ENCODE peak calls at places on chromosomes 16 and 17, in six cellular contexts. E is HEK293T, C is DMS53, Y is RCC 7860, D is progenitor cell of endocrine pancreas, S is left ventricle myocardium superior. U is an unnamed sample.

GRCh38 chr17:45995617-45996270 is 3.3 kb upstream of the STH start:
- DNase-seq in D (no peak), E (no peak), S (no peak), C (no peak), Y (no peak), U (no peak)

GRCh38 chr17:45771473-45771959 is 12.6 kb upstream of the CRHR1 start:
- DNase-seq in E (no peak), D (no peak), S (no peak), C (no peak), Y (no peak), U (no peak)

GRCh38 chr17:64129765-64130558 is at the start of gene ERN1:
- DNase-seq in Y (peak; percentile 87), C (peak; percentile 93), D (peak; percentile 86), S (peak; percentile 96), E (peak; percentile 96), U (peak; percentile 91)

GRCh38 chr17:79033741-79034501 is 10.0 kb downstream of the C1QTNF1 start:
- DNase-seq in S (peak; percentile 85), Y (no peak), D (no peak), C (no peak), E (peak; percentile 5), U (no peak)

GRCh38 chr17:32936894-32937500 is 9.0 kb downstream of the TMEM98 start:
- DNase-seq in C (peak; percentile 70), Y (peak; percentile 27), D (peak; percentile 81), S (peak; percentile 77), E (peak; percentile 69), U (peak; percentile 88)

GRCh38 chr17:1179112-1179634 is 608 bp downstream of the ABR start:
- DNase-seq in E (no peak), Y (no peak), C (no peak), S (peak; percentile 44), D (no peak), U (no peak)

GRCh38 chr16:2092866-2093265 is 42.8 kb downstream of the PKD1 start:
- DNase-seq in D (no peak), Y (no peak), E (no peak), C (peak; percentile 34), S (no peak), U (no peak)

GRCh38 chr16:58692450-58692849 is 7.9 kb upstream of the SLC38A7 start:
- DNase-seq in E (no peak), S (no peak), Y (no peak), D (no peak), C (no peak), U (no peak)

GRCh38 chr17:69945698-69946185 is 129.3 kb upstream of the KCNJ16 start:
- DNase-seq in D (no peak), Y (no peak), E (no peak), C (no peak), S (no peak), U (no peak)

GRCh38 chr17:75695141-75695829 is 26.0 kb upstream of the ITGB4 start:
- DNase-seq in Y (no peak), C (no peak), E (no peak), D (no peak), S (no peak), U (no peak)

GRCh38 chr17:64055183-64056142 is 35.0 kb upstream of the ICAM2 start:
- DNase-seq in E (no peak), S (no peak), Y (no peak), D (no peak), C (no peak), U (no peak)

GRCh38 chr17:9004132-9004960 is 17.0 kb upstream of the NTN1 start:
- DNase-seq in E (no peak), Y (no peak), C (no peak), D (no peak), S (no peak), U (no peak)

GRCh38 chr17:41717408-41718286 is 5.5 kb downstream of the GAST start:
- DNase-seq in C (peak; percentile 54), D (no peak), Y (no peak), E (no peak), S (no peak), U (no peak)

GRCh38 chr16:51549836-51550235 is 398.8 kb upstream of the SALL1 start:
- DNase-seq in Y (no peak), S (no peak), D (no peak), C (no peak), E (no peak), U (no peak)

GRCh38 chr17:78597923-78598545 is 20.8 kb upstream of the DNAH17 start:
- DNase-seq in S (no peak), D (no peak), C (no peak), E (no peak), Y (peak; percentile 49), U (no peak)

GRCh38 chr16:48498761-48499600 is 111.0 kb downstream of the N4BP1 start:
- DNase-seq in C (peak; percentile 57), D (no peak), Y (no peak), S (no peak), E (no peak), U (no peak)

GRCh38 chr17:29235904-29236303 is 10.8 kb upstream of the CRYBA1 start:
- DNase-seq in C (no peak), S (no peak), E (no peak), D (no peak), Y (no peak), U (no peak)

GRCh38 chr17:35844547-35844946 is 24.1 kb downstream of the HEATR9 start:
- DNase-seq in Y (no peak), D (no peak), S (no peak), C (no peak), E (no peak), U (no peak)

GRCh38 chr17:2087597-2088211 is 32.8 kb downstream of the HIC1 start:
- DNase-seq in D (no peak), E (no peak), S (peak; percentile 50), Y (no peak), C (no peak), U (no peak)

GRCh38 chr16:81715358-81716196 is 63.5 kb upstream of the PLCG2 start:
- DNase-seq in S (no peak), D (no peak), E (no peak), Y (no peak), C (no peak), U (no peak)

GRCh38 chr17:58487589-58488427 is at the start of gene HSF5:
- DNase-seq in Y (no peak), E (no peak), C (no peak), S (peak; percentile 48), D (no peak), U (no peak)

GRCh38 chr17:251531-251930 is 70.1 kb upstream of the DOC2B start:
- DNase-seq in C (no peak), S (no peak), D (no peak), Y (no peak), E (no peak), U (peak; percentile 28)

GRCh38 chr16:19785512-19786130 is 67.5 kb downstream of the IQCK start:
- DNase-seq in C (no peak), Y (no peak), E (no peak), D (no peak), S (no peak), U (no peak)

GRCh38 chr17:66673668-66674276 is 161.1 kb upstream of the CACNG5 start:
- DNase-seq in C (peak; percentile 74), Y (peak; percentile 30), D (peak; percentile 21), S (no peak), E (peak; percentile 67), U (no peak)

GRCh38 chr16:84380405-84380804 is 12.1 kb downstream of the ATP2C2 start:
- DNase-seq in D (no peak), C (no peak), E (no peak), Y (no peak), S (no peak), U (no peak)

GRCh38 chr17:48612854-48613691 is 2.0 kb downstream of the HOXB8 start:
- DNase-seq in Y (no peak), D (no peak), E (no peak), S (peak; percentile 40), C (peak; percentile 64), U (no peak)

GRCh38 chr17:45406107-45406506 is 26.6 kb downstream of the ARHGAP27 start:
- DNase-seq in E (no peak), D (no peak), Y (no peak), S (no peak), C (no peak), U (no peak)

GRCh38 chr17:57921342-57921741 is 33.9 kb downstream of the CUEDC1 start:
- DNase-seq in E (no peak), S (peak; percentile 57), C (no peak), Y (no peak), D (no peak), U (no peak)

GRCh38 chr17:34741967-34742366 is 162.6 kb downstream of the TMEM132E start:
- DNase-seq in S (no peak), Y (no peak), D (no peak), E (no peak), C (no peak), U (no peak)

GRCh38 chr16:81779540-81780320 is 639 bp downstream of the PLCG2 start:
- DNase-seq in Y (no peak), E (no peak), S (peak; percentile 58), D (no peak), C (peak; percentile 44), U (no peak)

GRCh38 chr17:8123695-8124349 is at the start of gene HES7:
- DNase-seq in D (no peak), Y (no peak), S (no peak), E (no peak), C (peak; percentile 81), U (no peak)

GRCh38 chr16:2039286-2040030 is 8.2 kb downstream of the NTHL1 start:
- DNase-seq in Y (no peak), E (no peak), C (peak; percentile 98), S (peak; percentile 93), D (no peak), U (no peak)

GRCh38 chr16:3607634-3608033 is 3.8 kb downstream of the SLX4 start:
- DNase-seq in Y (no peak), D (no peak), C (no peak), S (no peak), E (no peak), U (no peak)

GRCh38 chr17:78048346-78049292 is 79.9 kb downstream of the TMC6 start:
- DNase-seq in D (no peak), C (no peak), S (no peak), Y (no peak), E (no peak), U (no peak)

GRCh38 chr17:62668091-62668804 is 40.8 kb downstream of the MRC2 start:
- DNase-seq in C (no peak), S (no peak), D (no peak), Y (no peak), E (no peak), U (no peak)

GRCh38 chr16:85761866-85762265 is 11.0 kb upstream of the C16orf74 start:
- DNase-seq in D (no peak), Y (no peak), C (no peak), S (no peak), E (no peak), U (no peak)

GRCh38 chr17:28407130-28407973 is 1.3 kb upstream of the SLC46A1 start:
- DNase-seq in S (no peak), Y (no peak), C (no peak), D (no peak), E (no peak), U (peak; percentile 46)

GRCh38 chr16:27768651-27769270 is 218.8 kb downstream of the KATNIP start:
- DNase-seq in Y (no peak), S (peak; percentile 2), D (no peak), E (no peak), C (no peak), U (no peak)

GRCh38 chr17:29263916-29264315 is 17.3 kb downstream of the CRYBA1 start:
- DNase-seq in E (no peak), C (no peak), D (no peak), S (no peak), Y (no peak), U (no peak)